ENCODE peak calls at places on chromosomes 13 and 19, in five cellular contexts. One of them, this sample, is unnamed. For H3K36me3, the result is how much of the 10 kb centered on the place peaks cover.

GRCh38 chr19:11872624-11873023 is 15.0 kb upstream of the ZNF69 start:
- DNase-seq in A673: no peak
- DNase-seq in H7: no peak
- DNase-seq in pancreas: no peak
- DNase-seq in fibroblast of lung: no peak
- DNase-seq in this sample: no peak

GRCh38 chr13:92572190-92572589 is 654.4 kb upstream of the GPC6 start:
- DNase-seq in A673: no peak
- DNase-seq in H7: no peak
- DNase-seq in pancreas: no peak
- DNase-seq in fibroblast of lung: no peak
- DNase-seq in this sample: no peak

GRCh38 chr13:46968450-46968849 is 71.6 kb upstream of the HTR2A start:
- DNase-seq in A673: no peak
- DNase-seq in H7: no peak
- DNase-seq in pancreas: no peak
- DNase-seq in fibroblast of lung: no peak
- DNase-seq in this sample: no peak

GRCh38 chr19:14091086-14091884 is 734 bp upstream of the SAMD1 start:
- DNase-seq in A673: peak
- DNase-seq in H7: peak
- DNase-seq in pancreas: peak
- DNase-seq in fibroblast of lung: peak
- DNase-seq in this sample: peak

GRCh38 chr19:7326105-7326877 is 22.4 kb upstream of the ARHGEF18 start:
- DNase-seq in A673: peak
- DNase-seq in H7: peak
- DNase-seq in pancreas: no peak
- DNase-seq in fibroblast of lung: no peak
- DNase-seq in this sample: peak

GRCh38 chr19:50694815-50695145 is 24.8 kb downstream of the SHANK1 start:
- DNase-seq in A673: no peak
- DNase-seq in H7: no peak
- DNase-seq in pancreas: no peak
- DNase-seq in fibroblast of lung: no peak
- DNase-seq in this sample: no peak

GRCh38 chr19:1475751-1476437 is 3.1 kb downstream of the C19orf25 start:
- DNase-seq in A673: no peak
- DNase-seq in H7: peak
- DNase-seq in pancreas: peak
- DNase-seq in fibroblast of lung: no peak
- DNase-seq in this sample: no peak

GRCh38 chr19:5057860-5058259 is 88.9 kb downstream of the KDM4B start:
- DNase-seq in A673: no peak
- DNase-seq in H7: peak
- DNase-seq in pancreas: no peak
- DNase-seq in fibroblast of lung: no peak
- DNase-seq in this sample: no peak

GRCh38 chr19:48674216-48674809 is 1.5 kb upstream of the NTN5 start:
- DNase-seq in A673: no peak
- DNase-seq in H7: peak
- DNase-seq in pancreas: no peak
- DNase-seq in fibroblast of lung: no peak
- DNase-seq in this sample: no peak

GRCh38 chr13:93740334-93740733 is 513.7 kb downstream of the GPC6 start:
- DNase-seq in A673: no peak
- DNase-seq in H7: no peak
- DNase-seq in pancreas: no peak
- DNase-seq in fibroblast of lung: peak
- DNase-seq in this sample: no peak

GRCh38 chr19:56377105-56377924 is 16.0 kb downstream of the ZNF582 start:
- DNase-seq in A673: no peak
- DNase-seq in H7: no peak
- DNase-seq in pancreas: no peak
- DNase-seq in fibroblast of lung: peak
- DNase-seq in this sample: no peak

GRCh38 chr19:45630463-45630862 is 8.7 kb downstream of the EML2 start:
- DNase-seq in A673: peak
- DNase-seq in H7: peak
- DNase-seq in pancreas: no peak
- DNase-seq in fibroblast of lung: peak
- DNase-seq in this sample: peak

GRCh38 chr19:3687774-3688706 is 12.2 kb downstream of the PIP5K1C start:
- DNase-seq in A673: no peak
- DNase-seq in H7: peak
- DNase-seq in pancreas: no peak
- DNase-seq in fibroblast of lung: no peak
- DNase-seq in this sample: no peak

GRCh38 chr13:113930711-113931637 is 42.9 kb downstream of the C13orf46 start:
- DNase-seq in A673: no peak
- DNase-seq in H7: peak
- DNase-seq in pancreas: no peak
- DNase-seq in fibroblast of lung: no peak
- DNase-seq in this sample: no peak

GRCh38 chr19:49544154-49544553 is 16.4 kb downstream of the RCN3 start:
- DNase-seq in A673: no peak
- DNase-seq in H7: no peak
- DNase-seq in pancreas: no peak
- DNase-seq in fibroblast of lung: no peak
- DNase-seq in this sample: no peak

GRCh38 chr19:15424121-15424520 is 5.3 kb upstream of the AKAP8L start:
- DNase-seq in A673: no peak
- DNase-seq in H7: no peak
- DNase-seq in pancreas: peak
- DNase-seq in fibroblast of lung: no peak
- DNase-seq in this sample: no peak
- H3K36me3 ChIP-seq in A673: half or more
- H3K36me3 ChIP-seq in H7: under half
- H3K36me3 ChIP-seq in pancreas: under half
- H3K36me3 ChIP-seq in fibroblast of lung: under half
- H3K36me3 ChIP-seq in this sample: under half

DNA sequence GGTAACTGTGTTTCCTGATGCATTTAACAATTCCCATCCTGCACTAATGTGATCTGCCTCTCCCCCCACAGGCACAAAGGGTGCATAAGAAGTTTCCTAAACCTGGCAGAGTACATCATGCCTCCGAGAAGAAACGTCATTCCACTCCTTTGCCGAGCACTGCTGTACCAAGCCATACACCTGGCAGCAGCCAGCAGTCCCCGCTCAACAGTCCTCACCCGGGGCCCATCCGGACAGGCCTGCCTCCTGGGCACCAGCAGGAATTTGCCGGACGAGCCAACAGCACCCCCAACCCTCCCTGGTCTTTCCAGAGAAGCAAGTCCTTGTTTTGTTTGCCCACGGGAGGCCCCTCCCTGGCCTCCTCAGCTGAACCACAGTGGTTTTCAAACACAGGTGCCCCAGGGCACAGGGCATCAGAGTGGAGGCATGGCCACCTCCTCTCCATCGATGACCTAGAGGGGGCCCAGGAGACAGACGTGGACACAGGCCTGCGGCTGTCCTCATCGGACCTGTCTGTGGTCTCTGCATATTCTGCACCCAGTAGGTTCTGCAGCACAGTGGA is 58.3 kb downstream of the FAM124A start:
- DNase-seq in A673: no peak
- DNase-seq in H7: no peak
- DNase-seq in pancreas: no peak
- DNase-seq in fibroblast of lung: no peak
- DNase-seq in this sample: no peak
- H3K36me3 ChIP-seq in A673: under half
- H3K36me3 ChIP-seq in H7: under half
- H3K36me3 ChIP-seq in pancreas: under half
- H3K36me3 ChIP-seq in fibroblast of lung: under half
- H3K36me3 ChIP-seq in this sample: under half

GRCh38 chr13:75530536-75530935 is 7.1 kb downstream of the COMMD6 start:
- DNase-seq in A673: no peak
- DNase-seq in H7: no peak
- DNase-seq in pancreas: no peak
- DNase-seq in fibroblast of lung: no peak
- DNase-seq in this sample: peak
- H3K36me3 ChIP-seq in A673: under half
- H3K36me3 ChIP-seq in H7: under half
- H3K36me3 ChIP-seq in pancreas: under half
- H3K36me3 ChIP-seq in fibroblast of lung: under half
- H3K36me3 ChIP-seq in this sample: under half

GRCh38 chr13:98880673-98881072 is 97.2 kb downstream of the DOCK9 start:
- DNase-seq in A673: no peak
- DNase-seq in H7: no peak
- DNase-seq in pancreas: no peak
- DNase-seq in fibroblast of lung: no peak
- DNase-seq in this sample: no peak

GRCh38 chr13:98877936-98878335 is 99.9 kb downstream of the DOCK9 start:
- DNase-seq in A673: no peak
- DNase-seq in H7: no peak
- DNase-seq in pancreas: no peak
- DNase-seq in fibroblast of lung: no peak
- DNase-seq in this sample: no peak

GRCh38 chr13:98878421-98879126 is 99.3 kb downstream of the DOCK9 start:
- DNase-seq in A673: no peak
- DNase-seq in H7: no peak
- DNase-seq in pancreas: no peak
- DNase-seq in fibroblast of lung: no peak
- DNase-seq in this sample: no peak

GRCh38 chr13:98879965-98880364 is 97.9 kb downstream of the DOCK9 start:
- DNase-seq in A673: no peak
- DNase-seq in H7: no peak
- DNase-seq in pancreas: no peak
- DNase-seq in fibroblast of lung: no peak
- DNase-seq in this sample: no peak

GRCh38 chr13:98879127-98879520 is 98.7 kb downstream of the DOCK9 start:
- DNase-seq in A673: no peak
- DNase-seq in H7: no peak
- DNase-seq in pancreas: no peak
- DNase-seq in fibroblast of lung: no peak
- DNase-seq in this sample: no peak
- H3K36me3 ChIP-seq in A673: under half
- H3K36me3 ChIP-seq in H7: under half
- H3K36me3 ChIP-seq in pancreas: under half
- H3K36me3 ChIP-seq in fibroblast of lung: under half
- H3K36me3 ChIP-seq in this sample: under half

GRCh38 chr13:33045829-33046592 is 29.8 kb downstream of the KL start:
- DNase-seq in A673: no peak
- DNase-seq in H7: no peak
- DNase-seq in pancreas: no peak
- DNase-seq in fibroblast of lung: no peak
- DNase-seq in this sample: no peak
- H3K36me3 ChIP-seq in A673: under half
- H3K36me3 ChIP-seq in H7: under half
- H3K36me3 ChIP-seq in pancreas: under half
- H3K36me3 ChIP-seq in fibroblast of lung: under half
- H3K36me3 ChIP-seq in this sample: under half

GRCh38 chr19:58203814-58204475 is 21.1 kb downstream of the ZNF274 start:
- DNase-seq in A673: no peak
- DNase-seq in H7: no peak
- DNase-seq in pancreas: no peak
- DNase-seq in fibroblast of lung: no peak
- DNase-seq in this sample: no peak

GRCh38 chr19:58209577-58209976 is 19.1 kb upstream of the ZNF544 start:
- DNase-seq in A673: no peak
- DNase-seq in H7: no peak
- DNase-seq in pancreas: no peak
- DNase-seq in fibroblast of lung: no peak
- DNase-seq in this sample: no peak

GRCh38 chr19:58204566-58204965 is 21.7 kb downstream of the ZNF274 start:
- DNase-seq in A673: no peak
- DNase-seq in H7: no peak
- DNase-seq in pancreas: no peak
- DNase-seq in fibroblast of lung: no peak
- DNase-seq in this sample: no peak
- H3K36me3 ChIP-seq in A673: under half
- H3K36me3 ChIP-seq in H7: under half
- H3K36me3 ChIP-seq in pancreas: under half
- H3K36me3 ChIP-seq in fibroblast of lung: under half
- H3K36me3 ChIP-seq in this sample: under half

DNA sequence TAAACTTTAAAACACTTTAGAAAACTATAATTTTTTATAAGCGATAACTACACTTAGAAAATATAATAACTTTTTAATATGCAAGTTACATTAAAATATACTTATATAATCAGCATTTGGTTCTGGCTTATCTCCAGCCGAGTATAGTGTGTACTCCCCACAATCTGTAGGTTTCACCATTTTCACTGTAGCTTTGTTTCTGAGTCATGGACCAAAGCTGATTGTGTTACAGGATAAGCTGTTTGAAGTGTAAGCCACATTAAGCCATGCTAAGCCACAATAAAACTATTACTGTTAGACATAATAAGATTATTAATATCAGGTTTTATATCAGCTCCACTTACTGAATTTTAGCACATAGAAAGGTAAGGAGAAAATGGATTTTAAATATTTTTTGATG is 43.8 kb downstream of the CCDC122 start:
- DNase-seq in A673: no peak
- DNase-seq in H7: no peak
- DNase-seq in pancreas: no peak
- DNase-seq in fibroblast of lung: peak
- DNase-seq in this sample: no peak
- H3K36me3 ChIP-seq in A673: under half
- H3K36me3 ChIP-seq in H7: under half
- H3K36me3 ChIP-seq in pancreas: under half
- H3K36me3 ChIP-seq in fibroblast of lung: under half
- H3K36me3 ChIP-seq in this sample: under half

GRCh38 chr13:29535663-29536655 is 59.5 kb downstream of the SLC7A1 start:
- DNase-seq in A673: peak
- DNase-seq in H7: no peak
- DNase-seq in pancreas: no peak
- DNase-seq in fibroblast of lung: peak
- DNase-seq in this sample: no peak
- H3K36me3 ChIP-seq in A673: under half
- H3K36me3 ChIP-seq in H7: under half
- H3K36me3 ChIP-seq in pancreas: under half
- H3K36me3 ChIP-seq in fibroblast of lung: under half
- H3K36me3 ChIP-seq in this sample: half or more